ENCODE peak calls at places on chromosome 3, in eight cellular contexts. One of them, this sample, is unnamed.

GRCh38 chr3:38163117-38163870 is 2.0 kb upstream of the OXSR1 start:
- DNase-seq in endothelial cell of umbilical vein: no peak
- DNase-seq in endodermal cell: peak; percentile 54
- DNase-seq in A549: peak; percentile 53
- DNase-seq in CD8-positive, alpha-beta memory T cell: no peak
- DNase-seq in mucosa of descending colon: no peak
- DNase-seq in neural progenitor cell: peak; percentile 32
- DNase-seq in SJSA1: no peak
- DNase-seq in this sample: no peak

GRCh38 chr3:170317954-170318353 is 39.6 kb upstream of the SKIL start:
- DNase-seq in endodermal cell: no peak
- DNase-seq in CD8-positive, alpha-beta memory T cell: no peak
- DNase-seq in neural progenitor cell: no peak
- DNase-seq in SJSA1: no peak
- DNase-seq in endothelial cell of umbilical vein: no peak
- DNase-seq in A549: no peak
- DNase-seq in mucosa of descending colon: no peak
- DNase-seq in this sample: no peak

GRCh38 chr3:1971780-1972179 is 126.9 kb upstream of the CNTN4 start:
- DNase-seq in neural progenitor cell: no peak
- DNase-seq in mucosa of descending colon: no peak
- DNase-seq in endothelial cell of umbilical vein: peak; percentile 81
- DNase-seq in A549: no peak
- DNase-seq in CD8-positive, alpha-beta memory T cell: no peak
- DNase-seq in SJSA1: no peak
- DNase-seq in endodermal cell: no peak
- DNase-seq in this sample: no peak

GRCh38 chr3:70829101-70829500 is 516.7 kb upstream of the MDFIC2 start:
- DNase-seq in endodermal cell: no peak
- DNase-seq in CD8-positive, alpha-beta memory T cell: no peak
- DNase-seq in A549: peak; percentile 9
- DNase-seq in SJSA1: no peak
- DNase-seq in mucosa of descending colon: no peak
- DNase-seq in neural progenitor cell: no peak
- DNase-seq in endothelial cell of umbilical vein: peak; percentile 89
- DNase-seq in this sample: no peak

GRCh38 chr3:72343078-72343477 is 505.2 kb downstream of the SHQ1 start:
- DNase-seq in SJSA1: peak; percentile 7
- DNase-seq in endothelial cell of umbilical vein: peak; percentile 12
- DNase-seq in neural progenitor cell: no peak
- DNase-seq in endodermal cell: peak; percentile 11
- DNase-seq in A549: no peak
- DNase-seq in mucosa of descending colon: no peak
- DNase-seq in CD8-positive, alpha-beta memory T cell: no peak
- DNase-seq in this sample: no peak

GRCh38 chr3:114624676-114625181 is 330.9 kb downstream of the TIGIT start:
- DNase-seq in endodermal cell: peak; percentile 48
- DNase-seq in neural progenitor cell: no peak
- DNase-seq in endothelial cell of umbilical vein: peak; percentile 97
- DNase-seq in SJSA1: peak; percentile 88
- DNase-seq in A549: peak; percentile 92
- DNase-seq in CD8-positive, alpha-beta memory T cell: no peak
- DNase-seq in mucosa of descending colon: peak; percentile 83
- DNase-seq in this sample: no peak

GRCh38 chr3:81816473-81817260 is 55.2 kb upstream of the GBE1 start:
- DNase-seq in neural progenitor cell: peak; percentile 86
- DNase-seq in CD8-positive, alpha-beta memory T cell: no peak
- DNase-seq in mucosa of descending colon: no peak
- DNase-seq in SJSA1: no peak
- DNase-seq in A549: no peak
- DNase-seq in endothelial cell of umbilical vein: no peak
- DNase-seq in endodermal cell: no peak
- DNase-seq in this sample: no peak

GRCh38 chr3:56370991-56371775 is 97.1 kb downstream of the ERC2 start:
- DNase-seq in CD8-positive, alpha-beta memory T cell: no peak
- DNase-seq in A549: no peak
- DNase-seq in endodermal cell: no peak
- DNase-seq in neural progenitor cell: no peak
- DNase-seq in endothelial cell of umbilical vein: no peak
- DNase-seq in mucosa of descending colon: no peak
- DNase-seq in SJSA1: no peak
- DNase-seq in this sample: no peak

GRCh38 chr3:71725279-71725991 is at the start of gene EIF4E3:
- DNase-seq in mucosa of descending colon: peak; percentile 70
- DNase-seq in endothelial cell of umbilical vein: no peak
- DNase-seq in neural progenitor cell: peak; percentile 81
- DNase-seq in A549: no peak
- DNase-seq in SJSA1: peak; percentile 22
- DNase-seq in CD8-positive, alpha-beta memory T cell: peak; percentile 47
- DNase-seq in endodermal cell: peak; percentile 81
- DNase-seq in this sample: peak; percentile 46

GRCh38 chr3:108403921-108404320 is 106.5 kb downstream of the MYH15 start:
- DNase-seq in A549: no peak
- DNase-seq in neural progenitor cell: no peak
- DNase-seq in endothelial cell of umbilical vein: no peak
- DNase-seq in SJSA1: no peak
- DNase-seq in mucosa of descending colon: no peak
- DNase-seq in endodermal cell: no peak
- DNase-seq in CD8-positive, alpha-beta memory T cell: no peak
- DNase-seq in this sample: no peak

GRCh38 chr3:168071535-168071934 is 24.2 kb downstream of the GOLIM4 start:
- DNase-seq in neural progenitor cell: no peak
- DNase-seq in endothelial cell of umbilical vein: no peak
- DNase-seq in SJSA1: peak; percentile 80
- DNase-seq in mucosa of descending colon: no peak
- DNase-seq in endodermal cell: no peak
- DNase-seq in CD8-positive, alpha-beta memory T cell: no peak
- DNase-seq in A549: peak; percentile 61
- DNase-seq in this sample: no peak

GRCh38 chr3:185172086-185173049 is 19.5 kb upstream of the C3orf70 start:
- DNase-seq in mucosa of descending colon: no peak
- DNase-seq in neural progenitor cell: peak; percentile 21
- DNase-seq in endodermal cell: no peak
- DNase-seq in SJSA1: no peak
- DNase-seq in endothelial cell of umbilical vein: no peak
- DNase-seq in A549: no peak
- DNase-seq in CD8-positive, alpha-beta memory T cell: no peak
- DNase-seq in this sample: no peak

GRCh38 chr3:194189243-194189791 is 53.4 kb downstream of the HES1 start:
- DNase-seq in endothelial cell of umbilical vein: peak; percentile 66
- DNase-seq in SJSA1: no peak
- DNase-seq in neural progenitor cell: no peak
- DNase-seq in mucosa of descending colon: no peak
- DNase-seq in endodermal cell: no peak
- DNase-seq in A549: no peak
- DNase-seq in CD8-positive, alpha-beta memory T cell: no peak
- DNase-seq in this sample: no peak

GRCh38 chr3:125959317-125960065 is 9.5 kb upstream of the ROPN1B start:
- DNase-seq in endodermal cell: peak; percentile 59
- DNase-seq in mucosa of descending colon: peak; percentile 33
- DNase-seq in CD8-positive, alpha-beta memory T cell: no peak
- DNase-seq in endothelial cell of umbilical vein: no peak
- DNase-seq in A549: no peak
- DNase-seq in SJSA1: no peak
- DNase-seq in neural progenitor cell: no peak
- DNase-seq in this sample: no peak

GRCh38 chr3:128917291-128917690 is 37.9 kb downstream of the ACAD9 start:
- DNase-seq in A549: no peak
- DNase-seq in endodermal cell: no peak
- DNase-seq in mucosa of descending colon: no peak
- DNase-seq in CD8-positive, alpha-beta memory T cell: no peak
- DNase-seq in endothelial cell of umbilical vein: no peak
- DNase-seq in SJSA1: no peak
- DNase-seq in neural progenitor cell: no peak
- DNase-seq in this sample: no peak

GRCh38 chr3:162211470-162211869 is 714.9 kb downstream of the OTOL1 start:
- DNase-seq in A549: no peak
- DNase-seq in SJSA1: no peak
- DNase-seq in CD8-positive, alpha-beta memory T cell: no peak
- DNase-seq in neural progenitor cell: no peak
- DNase-seq in mucosa of descending colon: no peak
- DNase-seq in endothelial cell of umbilical vein: no peak
- DNase-seq in endodermal cell: no peak
- DNase-seq in this sample: no peak

GRCh38 chr3:179299999-179300613 is 22.7 kb upstream of the ZNF639 start:
- DNase-seq in mucosa of descending colon: no peak
- DNase-seq in CD8-positive, alpha-beta memory T cell: no peak
- DNase-seq in endothelial cell of umbilical vein: no peak
- DNase-seq in neural progenitor cell: no peak
- DNase-seq in endodermal cell: no peak
- DNase-seq in SJSA1: no peak
- DNase-seq in A549: no peak
- DNase-seq in this sample: no peak

GRCh38 chr3:141940204-141940776 is 63.8 kb downstream of the ATP1B3 start:
- DNase-seq in A549: peak; percentile 48
- DNase-seq in neural progenitor cell: peak; percentile 15
- DNase-seq in SJSA1: peak; percentile 73
- DNase-seq in endothelial cell of umbilical vein: peak; percentile 84
- DNase-seq in mucosa of descending colon: peak; percentile 72
- DNase-seq in endodermal cell: no peak
- DNase-seq in CD8-positive, alpha-beta memory T cell: no peak
- DNase-seq in this sample: no peak

DNA sequence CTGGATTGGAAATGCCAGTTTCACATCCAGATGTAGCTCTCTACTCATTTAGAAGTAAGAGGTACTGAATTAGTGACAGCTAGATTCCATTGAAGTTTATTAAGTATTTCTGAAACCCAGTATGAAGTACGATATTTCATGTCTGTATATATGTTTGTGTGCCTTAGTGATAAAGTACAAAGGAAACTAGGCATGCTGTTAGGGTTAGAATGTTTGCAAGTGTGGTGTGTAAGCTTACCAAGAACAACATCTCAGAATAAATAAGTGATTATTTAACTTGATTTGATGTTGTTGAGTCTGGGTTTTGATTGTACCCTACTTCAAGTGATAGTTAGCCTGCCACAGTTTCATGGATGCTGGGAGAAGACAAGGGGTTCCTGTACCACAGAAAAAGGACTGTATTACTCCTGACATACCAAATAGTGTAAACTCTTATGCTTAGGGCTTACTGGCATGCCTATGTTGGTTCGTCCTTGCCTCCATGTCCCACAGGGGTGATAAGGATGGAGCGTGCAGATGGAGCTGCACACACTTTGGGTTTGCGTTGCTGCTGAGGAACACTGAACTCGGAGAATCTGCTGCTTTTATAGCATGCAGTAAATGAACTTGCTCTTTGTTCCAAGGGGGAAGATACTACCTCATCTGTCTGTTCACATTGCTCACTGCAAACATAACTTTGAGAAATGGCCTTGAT is 43.6 kb downstream of the FNDC3B start:
- DNase-seq in CD8-positive, alpha-beta memory T cell: no peak
- DNase-seq in endothelial cell of umbilical vein: no peak
- DNase-seq in mucosa of descending colon: no peak
- DNase-seq in neural progenitor cell: no peak
- DNase-seq in endodermal cell: no peak
- DNase-seq in SJSA1: no peak
- DNase-seq in A549: no peak
- DNase-seq in this sample: no peak
- H3K4me1 ChIP-seq in CD8-positive, alpha-beta memory T cell: peaks cover 9% of the 10 kb centered on the region
- H3K4me1 ChIP-seq in endothelial cell of umbilical vein: peaks cover 11% of the 10 kb centered on the region
- H3K4me1 ChIP-seq in mucosa of descending colon: peaks cover 29% of the 10 kb centered on the region
- H3K4me1 ChIP-seq in neural progenitor cell: no peaks in the 10 kb centered on the region
- H3K4me1 ChIP-seq in endodermal cell: peaks cover 3% of the 10 kb centered on the region
- H3K4me1 ChIP-seq in SJSA1: peaks cover 35% of the 10 kb centered on the region
- H3K4me1 ChIP-seq in A549: peaks cover 75% of the 10 kb centered on the region
- H3K4me1 ChIP-seq in this sample: peaks cover 11% of the 10 kb centered on the region

DNA sequence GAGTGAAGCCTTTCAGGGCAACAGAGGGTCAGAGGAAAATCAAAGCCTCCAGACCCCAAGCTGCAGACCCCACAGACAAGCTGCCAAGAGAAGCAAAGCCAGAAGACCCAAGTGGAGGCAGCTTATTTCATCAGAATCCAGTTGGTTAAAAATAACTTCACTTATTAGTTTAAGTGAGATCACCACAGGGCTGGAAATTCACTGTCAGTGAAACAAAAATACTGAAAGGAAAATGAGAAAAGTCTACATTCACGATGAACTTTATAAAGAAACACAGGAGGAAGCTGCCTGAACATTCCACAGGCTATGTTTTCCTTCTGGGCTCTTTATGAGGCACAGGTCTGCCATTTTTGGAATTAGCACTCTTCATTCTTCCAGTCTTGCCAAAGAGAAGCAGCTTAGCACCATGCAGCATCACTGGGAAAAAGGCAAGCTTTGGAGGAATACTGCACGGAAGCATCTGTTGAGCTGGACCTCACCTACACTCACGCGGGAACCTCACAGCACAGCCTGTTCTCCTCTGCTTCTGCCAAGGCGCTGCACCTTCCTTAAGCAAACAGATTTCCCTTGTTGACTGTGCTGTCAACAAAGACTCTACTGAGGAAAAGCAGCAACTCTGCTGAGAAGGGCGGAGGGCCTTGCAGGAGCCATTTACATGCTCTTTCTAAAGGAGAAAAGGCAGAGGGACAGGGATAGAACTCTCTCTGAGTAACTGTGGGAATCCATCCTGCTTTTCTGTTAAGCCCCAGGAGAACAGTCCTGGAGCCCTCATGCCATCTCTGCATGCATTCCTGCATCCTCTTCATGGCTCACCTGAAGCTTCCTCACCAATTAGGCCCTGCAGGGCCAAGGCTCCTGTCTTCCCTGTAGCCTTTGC is 15.8 kb downstream of the SUSD5 start:
- DNase-seq in endodermal cell: no peak
- DNase-seq in endothelial cell of umbilical vein: peak; percentile 8
- DNase-seq in A549: no peak
- DNase-seq in neural progenitor cell: peak; percentile 8
- DNase-seq in mucosa of descending colon: no peak
- DNase-seq in CD8-positive, alpha-beta memory T cell: no peak
- DNase-seq in SJSA1: no peak
- DNase-seq in this sample: no peak
- H3K4me3 ChIP-seq in endodermal cell: no peak overlapping the region
- H3K4me3 ChIP-seq in endothelial cell of umbilical vein: no peak overlapping the region
- H3K4me3 ChIP-seq in A549: no peak overlapping the region
- H3K4me3 ChIP-seq in neural progenitor cell: no peak overlapping the region
- H3K4me3 ChIP-seq in mucosa of descending colon: no peak overlapping the region
- H3K4me3 ChIP-seq in CD8-positive, alpha-beta memory T cell: no peak overlapping the region
- H3K4me3 ChIP-seq in SJSA1: no peak overlapping the region
- H3K4me3 ChIP-seq in this sample: no peak overlapping the region

DNA sequence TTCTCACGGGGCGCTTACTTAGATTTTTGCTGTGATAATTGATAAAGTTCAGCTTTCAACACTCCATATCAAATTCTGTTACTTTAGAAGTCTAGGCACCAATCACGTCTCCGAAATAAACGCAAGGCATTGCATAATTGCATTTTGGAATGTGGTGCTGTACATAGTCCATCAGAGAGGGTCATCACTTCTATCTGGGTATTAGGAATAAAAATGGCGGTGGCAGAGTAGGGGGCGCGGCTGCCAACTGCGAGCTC is 365 bp upstream of the UQCC5 start:
- DNase-seq in mucosa of descending colon: no peak
- DNase-seq in SJSA1: no peak
- DNase-seq in endodermal cell: no peak
- DNase-seq in neural progenitor cell: no peak
- DNase-seq in endothelial cell of umbilical vein: no peak
- DNase-seq in CD8-positive, alpha-beta memory T cell: no peak
- DNase-seq in A549: no peak
- DNase-seq in this sample: no peak
- H3K4me1 ChIP-seq in mucosa of descending colon: peaks cover 31% of the 10 kb centered on the region
- H3K4me1 ChIP-seq in SJSA1: peaks cover 31% of the 10 kb centered on the region
- H3K4me1 ChIP-seq in endodermal cell: peaks cover 5% of the 10 kb centered on the region
- H3K4me1 ChIP-seq in neural progenitor cell: peaks cover 33% of the 10 kb centered on the region
- H3K4me1 ChIP-seq in endothelial cell of umbilical vein: peaks cover 50% of the 10 kb centered on the region
- H3K4me1 ChIP-seq in CD8-positive, alpha-beta memory T cell: peaks cover 30% of the 10 kb centered on the region
- H3K4me1 ChIP-seq in A549: peaks cover 26% of the 10 kb centered on the region
- H3K4me1 ChIP-seq in this sample: peaks cover 20% of the 10 kb centered on the region

GRCh38 chr3:67082533-67083024 is 84.5 kb downstream of the KBTBD8 start:
- DNase-seq in mucosa of descending colon: no peak
- DNase-seq in A549: no peak
- DNase-seq in CD8-positive, alpha-beta memory T cell: no peak
- DNase-seq in endothelial cell of umbilical vein: no peak
- DNase-seq in SJSA1: no peak
- DNase-seq in neural progenitor cell: no peak
- DNase-seq in endodermal cell: no peak
- DNase-seq in this sample: no peak
- H3K4me3 ChIP-seq in mucosa of descending colon: no peak overlapping the region
- H3K4me3 ChIP-seq in A549: no peak overlapping the region
- H3K4me3 ChIP-seq in CD8-positive, alpha-beta memory T cell: peak overlapping the region; percentile 35
- H3K4me3 ChIP-seq in endothelial cell of umbilical vein: no peak overlapping the region
- H3K4me3 ChIP-seq in SJSA1: no peak overlapping the region
- H3K4me3 ChIP-seq in neural progenitor cell: no peak overlapping the region
- H3K4me3 ChIP-seq in endodermal cell: no peak overlapping the region
- H3K4me3 ChIP-seq in this sample: no peak overlapping the region

This sample was measured in HAP-1.